ENCODE peak calls at places on chromosomes 7 and 10, in seven cellular contexts. One of them, this sample, is unnamed.

GRCh38 chr10:33735463-33735862 is 401.0 kb upstream of the NRP1 start:
- DNase-seq in fibroblast of lung: peak
- DNase-seq in transverse colon: no peak
- DNase-seq in OCI-LY7: no peak
- DNase-seq in Jurkat, Clone E6-1: no peak
- DNase-seq in tibial nerve: no peak
- DNase-seq in A549: peak
- DNase-seq in this sample: no peak

GRCh38 chr10:35340975-35341374 is 4.7 kb downstream of the CCNY start:
- DNase-seq in fibroblast of lung: no peak
- DNase-seq in transverse colon: no peak
- DNase-seq in OCI-LY7: no peak
- DNase-seq in Jurkat, Clone E6-1: no peak
- DNase-seq in tibial nerve: no peak
- DNase-seq in A549: no peak
- DNase-seq in this sample: no peak

GRCh38 chr7:19754521-19755116 is 18.8 kb downstream of the TMEM196 start:
- DNase-seq in fibroblast of lung: peak
- DNase-seq in transverse colon: no peak
- DNase-seq in OCI-LY7: peak
- DNase-seq in Jurkat, Clone E6-1: peak
- DNase-seq in tibial nerve: no peak
- DNase-seq in A549: peak
- DNase-seq in this sample: no peak

GRCh38 chr7:128392446-128393327 is 17.1 kb downstream of the IMPDH1 start:
- DNase-seq in fibroblast of lung: no peak
- DNase-seq in transverse colon: no peak
- DNase-seq in OCI-LY7: no peak
- DNase-seq in Jurkat, Clone E6-1: no peak
- DNase-seq in tibial nerve: no peak
- DNase-seq in A549: no peak
- DNase-seq in this sample: no peak

GRCh38 chr7:129574487-129574886 is 37.0 kb upstream of the NRF1 start:
- DNase-seq in fibroblast of lung: peak
- DNase-seq in transverse colon: no peak
- DNase-seq in OCI-LY7: no peak
- DNase-seq in Jurkat, Clone E6-1: no peak
- DNase-seq in tibial nerve: no peak
- DNase-seq in A549: peak
- DNase-seq in this sample: no peak

GRCh38 chr7:70068531-70068930 is 470.3 kb downstream of the AUTS2 start:
- DNase-seq in fibroblast of lung: no peak
- DNase-seq in transverse colon: no peak
- DNase-seq in OCI-LY7: no peak
- DNase-seq in Jurkat, Clone E6-1: no peak
- DNase-seq in tibial nerve: no peak
- DNase-seq in A549: no peak
- DNase-seq in this sample: no peak

GRCh38 chr7:20514364-20514763 is 101.1 kb upstream of the ABCB5 start:
- DNase-seq in fibroblast of lung: peak
- DNase-seq in transverse colon: no peak
- DNase-seq in OCI-LY7: no peak
- DNase-seq in Jurkat, Clone E6-1: no peak
- DNase-seq in tibial nerve: peak
- DNase-seq in A549: no peak
- DNase-seq in this sample: no peak

GRCh38 chr7:79692015-79692414 is 238.5 kb upstream of the MAGI2 start:
- DNase-seq in fibroblast of lung: peak
- DNase-seq in transverse colon: no peak
- DNase-seq in OCI-LY7: no peak
- DNase-seq in Jurkat, Clone E6-1: no peak
- DNase-seq in tibial nerve: no peak
- DNase-seq in A549: no peak
- DNase-seq in this sample: no peak

GRCh38 chr10:93288679-93289634 is 193.2 kb downstream of the MYOF start:
- DNase-seq in fibroblast of lung: peak
- DNase-seq in transverse colon: peak
- DNase-seq in OCI-LY7: peak
- DNase-seq in Jurkat, Clone E6-1: peak
- DNase-seq in tibial nerve: peak
- DNase-seq in A549: peak
- DNase-seq in this sample: peak

GRCh38 chr7:70733115-70733514 is 398.8 kb upstream of the GALNT17 start:
- DNase-seq in fibroblast of lung: no peak
- DNase-seq in transverse colon: no peak
- DNase-seq in OCI-LY7: no peak
- DNase-seq in Jurkat, Clone E6-1: no peak
- DNase-seq in tibial nerve: no peak
- DNase-seq in A549: no peak
- DNase-seq in this sample: no peak

GRCh38 chr10:117137911-117138642 is at the start of gene VAX1:
- DNase-seq in fibroblast of lung: no peak
- DNase-seq in transverse colon: no peak
- DNase-seq in OCI-LY7: no peak
- DNase-seq in Jurkat, Clone E6-1: no peak
- DNase-seq in tibial nerve: no peak
- DNase-seq in A549: peak
- DNase-seq in this sample: no peak

GRCh38 chr7:65438593-65438992 is 64.9 kb downstream of the ZNF92 start:
- DNase-seq in fibroblast of lung: peak
- DNase-seq in transverse colon: no peak
- DNase-seq in OCI-LY7: no peak
- DNase-seq in Jurkat, Clone E6-1: no peak
- DNase-seq in tibial nerve: no peak
- DNase-seq in A549: no peak
- DNase-seq in this sample: no peak

GRCh38 chr7:42023216-42023724 is 213.7 kb downstream of the GLI3 start:
- DNase-seq in fibroblast of lung: no peak
- DNase-seq in transverse colon: no peak
- DNase-seq in OCI-LY7: no peak
- DNase-seq in Jurkat, Clone E6-1: no peak
- DNase-seq in tibial nerve: no peak
- DNase-seq in A549: no peak
- DNase-seq in this sample: no peak

DNA sequence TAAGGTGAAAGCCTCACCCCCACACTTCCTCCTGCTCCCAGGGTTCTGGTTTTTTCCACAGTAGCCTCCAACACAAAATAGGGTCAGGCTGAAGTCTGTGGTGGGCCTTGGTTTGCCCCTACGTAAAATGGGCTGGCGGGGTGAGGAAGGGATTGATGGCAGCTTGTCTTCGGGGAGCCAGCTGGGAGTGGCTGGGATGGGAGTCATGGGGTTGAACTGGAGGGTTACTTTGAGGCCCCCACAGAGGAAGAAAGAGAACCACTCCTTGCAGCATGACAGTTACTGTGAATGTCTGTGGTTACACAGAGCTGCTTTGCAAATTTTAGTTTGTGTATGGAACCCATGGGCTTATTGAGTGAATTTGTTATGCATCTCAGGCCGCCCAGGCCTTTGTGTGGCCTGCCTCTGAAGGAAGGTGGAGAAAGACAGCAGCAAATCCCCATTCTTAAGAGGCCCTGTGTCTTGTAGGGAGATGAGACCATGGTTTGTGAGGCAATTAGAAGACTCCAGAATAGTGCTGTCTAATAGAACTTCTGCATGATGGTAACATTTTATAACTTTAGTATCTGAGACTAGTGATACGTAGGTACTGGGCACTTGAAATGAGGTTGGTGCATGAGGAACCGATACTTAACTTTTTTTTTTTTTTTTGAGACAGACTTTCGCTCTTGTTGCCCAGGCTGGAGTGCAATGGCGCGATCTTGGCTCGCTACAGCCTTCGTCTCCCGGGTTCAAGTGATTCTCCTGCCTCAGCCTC is 8.1 kb downstream of the TRIM8 start:
- DNase-seq in fibroblast of lung: no peak
- DNase-seq in transverse colon: no peak
- DNase-seq in OCI-LY7: peak
- DNase-seq in Jurkat, Clone E6-1: peak
- DNase-seq in tibial nerve: no peak
- DNase-seq in A549: no peak
- DNase-seq in this sample: no peak
- H3K4me3 ChIP-seq in fibroblast of lung: no peak
- H3K4me3 ChIP-seq in transverse colon: no peak
- H3K4me3 ChIP-seq in OCI-LY7: peak
- H3K4me3 ChIP-seq in Jurkat, Clone E6-1: peak
- H3K4me3 ChIP-seq in tibial nerve: no peak
- H3K4me3 ChIP-seq in A549: no peak
- H3K4me3 ChIP-seq in this sample: no peak

DNA sequence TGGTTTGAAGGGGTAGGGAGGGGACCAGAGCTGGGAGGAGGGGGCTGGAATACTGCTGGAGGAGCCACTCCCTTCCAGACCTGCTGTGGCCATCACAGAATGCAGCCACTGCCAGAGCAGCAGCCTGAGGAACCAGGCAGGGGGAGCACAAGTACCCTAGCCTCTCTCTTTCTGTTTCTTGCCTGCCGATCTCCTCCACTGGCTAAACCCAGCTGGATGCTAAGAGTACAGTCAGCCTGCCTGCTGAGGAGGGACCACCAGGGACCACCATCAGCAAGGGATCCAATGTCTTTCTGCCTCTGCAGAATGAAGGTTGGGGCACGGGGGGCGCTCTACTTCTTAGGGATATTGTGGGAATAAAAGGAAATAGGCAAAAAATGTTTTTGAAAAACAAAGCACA is 4.7 kb downstream of the BLVRA start:
- DNase-seq in fibroblast of lung: no peak
- DNase-seq in transverse colon: no peak
- DNase-seq in OCI-LY7: no peak
- DNase-seq in Jurkat, Clone E6-1: no peak
- DNase-seq in tibial nerve: no peak
- DNase-seq in A549: no peak
- DNase-seq in this sample: no peak
- H3K4me3 ChIP-seq in fibroblast of lung: no peak
- H3K4me3 ChIP-seq in transverse colon: no peak
- H3K4me3 ChIP-seq in OCI-LY7: no peak
- H3K4me3 ChIP-seq in Jurkat, Clone E6-1: no peak
- H3K4me3 ChIP-seq in tibial nerve: no peak
- H3K4me3 ChIP-seq in A549: peak
- H3K4me3 ChIP-seq in this sample: no peak

GRCh38 chr10:24446739-24447138 is 237.8 kb downstream of the KIAA1217 start:
- DNase-seq in fibroblast of lung: peak
- DNase-seq in transverse colon: no peak
- DNase-seq in OCI-LY7: no peak
- DNase-seq in Jurkat, Clone E6-1: no peak
- DNase-seq in tibial nerve: no peak
- DNase-seq in A549: no peak
- DNase-seq in this sample: no peak

GRCh38 chr10:24449769-24450310 is 240.9 kb downstream of the KIAA1217 start:
- DNase-seq in fibroblast of lung: no peak
- DNase-seq in transverse colon: no peak
- DNase-seq in OCI-LY7: no peak
- DNase-seq in Jurkat, Clone E6-1: no peak
- DNase-seq in tibial nerve: no peak
- DNase-seq in A549: no peak
- DNase-seq in this sample: no peak

GRCh38 chr10:24451325-24451820 is 242.4 kb downstream of the KIAA1217 start:
- DNase-seq in fibroblast of lung: no peak
- DNase-seq in transverse colon: no peak
- DNase-seq in OCI-LY7: no peak
- DNase-seq in Jurkat, Clone E6-1: peak
- DNase-seq in tibial nerve: no peak
- DNase-seq in A549: no peak
- DNase-seq in this sample: no peak

GRCh38 chr10:24448351-24449009 is 239.5 kb downstream of the KIAA1217 start:
- DNase-seq in fibroblast of lung: peak
- DNase-seq in transverse colon: no peak
- DNase-seq in OCI-LY7: no peak
- DNase-seq in Jurkat, Clone E6-1: no peak
- DNase-seq in tibial nerve: no peak
- DNase-seq in A549: no peak
- DNase-seq in this sample: no peak

GRCh38 chr10:24449334-24449740 is 240.4 kb downstream of the KIAA1217 start:
- DNase-seq in fibroblast of lung: peak
- DNase-seq in transverse colon: no peak
- DNase-seq in OCI-LY7: no peak
- DNase-seq in Jurkat, Clone E6-1: no peak
- DNase-seq in tibial nerve: no peak
- DNase-seq in A549: no peak
- DNase-seq in this sample: no peak
- H3K4me3 ChIP-seq in fibroblast of lung: peak
- H3K4me3 ChIP-seq in transverse colon: no peak
- H3K4me3 ChIP-seq in OCI-LY7: no peak
- H3K4me3 ChIP-seq in Jurkat, Clone E6-1: no peak
- H3K4me3 ChIP-seq in tibial nerve: no peak
- H3K4me3 ChIP-seq in A549: no peak
- H3K4me3 ChIP-seq in this sample: no peak

DNA sequence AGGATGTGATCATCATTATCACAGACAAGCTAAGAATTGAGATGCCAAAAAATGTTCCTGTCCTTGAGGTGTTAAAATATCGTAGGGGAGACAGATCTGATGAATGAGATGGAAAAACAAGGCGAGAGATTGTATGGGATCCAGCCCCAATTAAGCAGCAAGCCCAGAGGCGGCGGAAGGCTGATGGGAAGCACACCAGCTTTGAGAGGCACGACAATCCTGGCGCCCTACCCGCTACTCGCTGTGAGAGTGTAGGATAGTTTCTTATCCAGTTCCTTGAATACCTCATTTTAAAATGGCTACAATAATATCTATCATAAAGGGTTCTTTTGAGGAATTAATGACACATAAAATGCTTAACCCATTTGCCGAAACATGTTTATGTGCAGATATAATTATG is 131.1 kb upstream of the PTN start:
- DNase-seq in fibroblast of lung: no peak
- DNase-seq in transverse colon: no peak
- DNase-seq in OCI-LY7: no peak
- DNase-seq in Jurkat, Clone E6-1: no peak
- DNase-seq in tibial nerve: no peak
- DNase-seq in A549: no peak
- DNase-seq in this sample: no peak
- H3K4me3 ChIP-seq in fibroblast of lung: no peak
- H3K4me3 ChIP-seq in transverse colon: no peak
- H3K4me3 ChIP-seq in OCI-LY7: no peak
- H3K4me3 ChIP-seq in Jurkat, Clone E6-1: no peak
- H3K4me3 ChIP-seq in tibial nerve: no peak
- H3K4me3 ChIP-seq in A549: no peak
- H3K4me3 ChIP-seq in this sample: no peak

This sample was measured in Caco-2.